ENCODE peak calls at places on chromosomes 13 and 19, in six cellular contexts. Q is activated CD4-positive, alpha-beta T cell treated with anti-CD3 and anti-CD28 coated beads, Interleukin-2, amount 10 ng/mL, durations not matched to agents 7 days and 5 days; A is EL; S is NCI-H774; C is GM13977; J is aorta. U is an unnamed sample.

GRCh38 chr13:45511310-45512147 is 46.8 kb downstream of the COG3 start:
- DNase-seq in S (peak), C (peak), J (no peak), Q (peak), A (peak), U (no peak)

GRCh38 chr19:58379276-58379675 is 1.6 kb downstream of the ZNF837 start:
- DNase-seq in Q (no peak), J (no peak), A (no peak), S (no peak), C (no peak), U (no peak)

GRCh38 chr19:33374406-33374703 is 846 bp downstream of the CEBPG start:
- DNase-seq in C (peak), Q (peak), S (no peak), J (no peak), A (peak), U (no peak)

GRCh38 chr13:113586661-113587479 is 2.3 kb downstream of the TFDP1 start:
- DNase-seq in A (no peak), S (no peak), C (no peak), Q (peak), J (no peak), U (no peak)

GRCh38 chr13:27533155-27533643 is 82.8 kb upstream of the MTIF3 start:
- DNase-seq in Q (peak), S (peak), C (peak), A (peak), J (peak), U (peak)

GRCh38 chr13:45149964-45150363 is 29.7 kb downstream of the GTF2F2 start:
- DNase-seq in S (no peak), J (no peak), A (peak), C (no peak), Q (no peak), U (no peak)

GRCh38 chr13:114130708-114131580 is 1.5 kb downstream of the RASA3 start:
- DNase-seq in S (no peak), A (peak), C (peak), Q (peak), J (peak), U (peak)

GRCh38 chr13:109985871-109986270 is 199.5 kb upstream of the IRS2 start:
- DNase-seq in C (no peak), S (no peak), J (no peak), Q (no peak), A (peak), U (no peak)

GRCh38 chr19:28640506-28640905 is 572.4 kb downstream of the UQCRFS1 start:
- DNase-seq in S (no peak), C (no peak), J (no peak), Q (no peak), A (no peak), U (no peak)

GRCh38 chr19:22144394-22144793 is 52.4 kb downstream of the ZNF676 start:
- DNase-seq in Q (no peak), J (no peak), C (no peak), A (peak), S (no peak), U (no peak)

GRCh38 chr13:59318320-59318930 is 845.3 kb downstream of the DIAPH3 start:
- DNase-seq in S (peak), A (peak), C (peak), J (peak), Q (peak), U (peak)

GRCh38 chr13:43433691-43434121 is 353.1 kb downstream of the ENOX1 start:
- DNase-seq in J (no peak), C (no peak), A (no peak), Q (no peak), S (no peak), U (no peak)

GRCh38 chr13:46119883-46120614 is 15.2 kb upstream of the CPB2 start:
- DNase-seq in S (no peak), J (no peak), C (no peak), Q (no peak), A (peak), U (no peak)

GRCh38 chr19:30448386-30449130 is 76.4 kb downstream of the ZNF536 start:
- DNase-seq in Q (no peak), A (no peak), J (peak), C (no peak), S (no peak), U (no peak)

GRCh38 chr19:10417598-10418280 is 2.6 kb upstream of the PDE4A start:
- DNase-seq in Q (no peak), S (no peak), C (no peak), A (no peak), J (peak), U (no peak)